ENCODE peak calls at places on chromosomes 2 and 18, in five cellular contexts. K, R, F, L and S are unnamed samples.

GRCh38 chr2:167294775-167295140 is 406.5 kb downstream of the XIRP2 start:
- DNase-seq in F (no peak), K (no peak), R (no peak), L (no peak), S (no peak)

GRCh38 chr2:227821043-227821942 is 7.7 kb downstream of the CCL20 start:
- DNase-seq in K (no peak), R (no peak), F (no peak), L (peak; percentile 73), S (no peak)

GRCh38 chr2:74632209-74632938 is 15.8 kb downstream of the M1AP start:
- DNase-seq in R (no peak), L (no peak), F (no peak), K (no peak), S (no peak)

GRCh38 chr2:10208736-10209135 is 86.2 kb downstream of the RRM2 start:
- DNase-seq in K (no peak), F (no peak), R (no peak), L (no peak), S (no peak)

GRCh38 chr18:73164430-73164829 is 296.6 kb upstream of the NETO1 start:
- DNase-seq in K (no peak), L (no peak), R (no peak), F (no peak), S (no peak)

GRCh38 chr2:62208082-62208757 is 12.3 kb downstream of the B3GNT2 start:
- DNase-seq in L (no peak), R (peak; percentile 50), K (no peak), F (no peak), S (no peak)

GRCh38 chr18:13264986-13265900 is 46.7 kb downstream of the LDLRAD4 start:
- DNase-seq in L (no peak), F (no peak), R (no peak), K (peak; percentile 62), S (no peak)

GRCh38 chr2:138500592-138501426 is 761 bp upstream of the SPOPL start:
- DNase-seq in R (no peak), K (no peak), F (no peak), L (peak; percentile 57), S (no peak)

GRCh38 chr18:62073461-62073860 is 113.4 kb downstream of the PIGN start:
- DNase-seq in R (no peak), K (no peak), L (no peak), F (no peak), S (no peak)

GRCh38 chr2:35973132-35973736 is 382.3 kb upstream of the CRIM1 start:
- DNase-seq in R (no peak), L (no peak), F (no peak), K (no peak), S (peak; percentile 13)

GRCh38 chr18:44862112-44862511 is 181.4 kb downstream of the SETBP1 start:
- DNase-seq in F (no peak), L (no peak), K (no peak), R (no peak), S (no peak)

GRCh38 chr2:43199492-43200481 is 26.6 kb downstream of the ZFP36L2 start:
- DNase-seq in L (peak; percentile 47), K (no peak), F (no peak), R (no peak), S (no peak)

GRCh38 chr18:74951165-74951760 is 257.7 kb downstream of the PTGR3 start:
- DNase-seq in L (peak; percentile 41), R (peak; percentile 16), F (no peak), K (no peak), S (peak; percentile 42)

GRCh38 chr18:77822552-77823138 is 573.0 kb downstream of the GALR1 start:
- DNase-seq in F (no peak), L (no peak), R (no peak), K (no peak), S (no peak)

GRCh38 chr2:11750917-11751316 is 4.5 kb downstream of the LPIN1 start:
- DNase-seq in F (peak; percentile 63), K (no peak), R (no peak), L (no peak), S (peak; percentile 34)

GRCh38 chr18:3114456-3114855 is 101.5 kb upstream of the LPIN2 start:
- DNase-seq in K (no peak), L (no peak), F (no peak), R (peak; percentile 17), S (no peak)

GRCh38 chr2:119480184-119480583 is 44.1 kb downstream of the SCTR start:
- DNase-seq in L (no peak), R (no peak), F (no peak), K (no peak), S (no peak)

GRCh38 chr2:185967335-185967734 is 228.7 kb downstream of the FSIP2 start:
- DNase-seq in K (no peak), L (no peak), F (no peak), R (no peak), S (no peak)
- H3K4me1 ChIP-seq in K (no peaks in the 10 kb centered on the region), L (peaks cover 11% of the 10 kb centered on the region), F (no peaks in the 10 kb centered on the region), R (no peaks in the 10 kb centered on the region), S (no peaks in the 10 kb centered on the region)

DNA sequence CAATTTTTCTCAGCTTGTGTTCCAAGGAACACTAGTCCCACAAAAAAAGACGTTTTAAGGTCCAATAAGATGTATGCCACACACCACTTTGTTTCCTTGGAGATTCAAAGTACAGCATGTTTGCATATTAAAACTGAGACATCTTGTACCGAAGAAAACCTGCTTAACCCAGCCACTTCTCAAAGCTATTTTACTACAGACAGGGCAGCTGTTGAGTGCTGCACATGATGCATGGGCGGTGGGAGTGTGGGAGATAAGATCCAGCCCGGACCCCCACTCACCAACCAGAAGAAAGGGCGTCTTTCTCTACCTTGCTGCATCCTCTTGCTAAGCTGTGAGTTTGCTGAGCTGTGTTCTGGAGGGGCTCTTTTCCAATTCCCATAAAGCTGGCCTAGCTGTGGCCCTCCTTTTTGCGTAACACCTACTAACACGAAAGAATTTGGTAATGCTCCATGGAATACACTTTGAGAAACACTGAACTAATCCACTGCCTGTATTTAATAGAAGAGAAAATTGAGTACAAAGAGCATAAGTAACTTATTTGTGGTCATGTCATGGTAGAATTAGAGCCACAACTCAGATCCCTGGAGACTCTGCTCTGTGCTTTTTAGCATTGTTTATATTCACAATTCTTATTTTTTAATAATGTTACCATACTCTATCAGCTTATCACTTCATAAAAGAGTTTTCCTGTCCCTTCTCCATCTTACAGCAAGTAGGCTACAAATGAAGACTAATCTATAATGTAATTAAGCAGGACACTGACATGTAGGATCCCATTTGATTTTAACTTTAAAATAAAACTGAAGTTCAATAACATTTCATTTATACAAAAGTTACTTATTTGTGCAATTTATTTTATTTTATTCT is 90.0 kb downstream of the PLEKHM3 start:
- DNase-seq in F (no peak), L (no peak), R (no peak), K (no peak), S (no peak)
- H3K4me1 ChIP-seq in F (no peaks in the 10 kb centered on the region), L (peaks cover 31% of the 10 kb centered on the region), R (peaks cover 21% of the 10 kb centered on the region), K (no peaks in the 10 kb centered on the region), S (no peaks in the 10 kb centered on the region)

DNA sequence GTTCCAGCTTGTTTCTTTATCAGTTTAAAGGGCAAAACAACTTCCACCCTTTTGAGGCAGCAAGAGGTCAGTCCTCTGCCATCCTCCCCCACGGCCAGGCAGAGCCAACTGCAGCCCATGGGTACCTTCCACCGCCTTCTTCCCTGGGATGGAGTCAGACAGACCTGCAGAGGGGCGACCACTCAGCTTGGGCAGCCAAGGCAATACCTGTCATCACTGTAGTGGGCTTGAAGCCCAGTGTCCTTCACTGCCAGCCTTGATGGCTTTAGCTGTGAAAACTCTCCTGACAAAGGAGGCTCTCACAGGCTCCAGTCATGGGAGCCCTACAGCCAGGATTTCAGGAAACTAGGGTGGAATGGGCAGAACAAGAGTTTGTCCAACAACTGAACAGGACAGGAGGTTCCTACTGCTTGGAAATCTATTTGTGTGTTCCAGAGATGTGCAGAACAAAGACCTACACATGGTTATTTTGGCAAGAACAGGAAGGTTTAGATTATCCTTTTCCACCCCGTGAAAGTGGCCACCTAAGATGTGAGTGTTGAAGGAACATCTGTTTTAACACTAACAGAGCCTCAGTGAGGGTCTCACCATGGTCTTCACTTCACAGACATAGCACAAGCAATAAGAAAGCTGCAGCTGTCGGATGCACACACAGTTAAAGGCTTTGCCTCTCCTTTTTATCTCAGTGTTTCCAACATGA is 93.9 kb upstream of the RMDN2 start:
- DNase-seq in L (no peak), R (no peak), K (no peak), F (no peak), S (no peak)
- H3K4me1 ChIP-seq in L (no peaks in the 10 kb centered on the region), R (peaks cover 8% of the 10 kb centered on the region), K (no peaks in the 10 kb centered on the region), F (no peaks in the 10 kb centered on the region), S (peaks cover 16% of the 10 kb centered on the region)

GRCh38 chr2:44246436-44246835 is 28.8 kb upstream of the SLC3A1 start:
- DNase-seq in R (no peak), K (no peak), L (no peak), F (no peak), S (no peak)
- H3K4me1 ChIP-seq in R (peaks cover 9% of the 10 kb centered on the region), K (peaks cover 9% of the 10 kb centered on the region), L (peaks cover 9% of the 10 kb centered on the region), F (peaks cover 4% of the 10 kb centered on the region), S (peaks cover 10% of the 10 kb centered on the region)

GRCh38 chr2:201149064-201149820 is 33.3 kb downstream of the CFLAR start:
- DNase-seq in L (no peak), R (no peak), F (no peak), K (no peak), S (no peak)
- H3K4me1 ChIP-seq in L (peaks cover 37% of the 10 kb centered on the region), R (peaks cover 57% of the 10 kb centered on the region), F (peaks cover 12% of the 10 kb centered on the region), K (no peaks in the 10 kb centered on the region), S (peaks cover 27% of the 10 kb centered on the region)

GRCh38 chr18:63783394-63783793 is 8.2 kb downstream of the SERPINB7 start:
- DNase-seq in L (no peak), R (no peak), K (no peak), F (no peak), S (no peak)

GRCh38 chr18:63785031-63785430 is 9.8 kb downstream of the SERPINB7 start:
- DNase-seq in K (no peak), R (no peak), F (no peak), L (no peak), S (no peak)

GRCh38 chr18:63774511-63774910 is 707 bp upstream of the SERPINB7 start:
- DNase-seq in F (no peak), K (no peak), R (no peak), L (no peak), S (no peak)

GRCh38 chr18:63775166-63775730 is at the start of gene SERPINB7:
- DNase-seq in L (no peak), K (no peak), F (no peak), R (no peak), S (no peak)

GRCh38 chr18:63779386-63779785 is 4.2 kb downstream of the SERPINB7 start:
- DNase-seq in L (no peak), R (no peak), F (no peak), K (no peak), S (no peak)
- H3K4me1 ChIP-seq in L (no peaks in the 10 kb centered on the region), R (no peaks in the 10 kb centered on the region), F (no peaks in the 10 kb centered on the region), K (no peaks in the 10 kb centered on the region), S (no peaks in the 10 kb centered on the region)

GRCh38 chr2:46852124-46852523 is 63.5 kb downstream of the MCFD2 start:
- DNase-seq in L (no peak), R (no peak), K (no peak), F (no peak), S (no peak)
- H3K4me1 ChIP-seq in L (peaks cover 36% of the 10 kb centered on the region), R (peaks cover 62% of the 10 kb centered on the region), K (no peaks in the 10 kb centered on the region), F (no peaks in the 10 kb centered on the region), S (no peaks in the 10 kb centered on the region)

GRCh38 chr2:66689456-66690051 is 254.6 kb downstream of the MEIS1 start:
- DNase-seq in L (no peak), K (no peak), R (no peak), F (no peak), S (no peak)
- H3K4me1 ChIP-seq in L (no peaks in the 10 kb centered on the region), K (no peaks in the 10 kb centered on the region), R (peaks cover 4% of the 10 kb centered on the region), F (no peaks in the 10 kb centered on the region), S (no peaks in the 10 kb centered on the region)

DNA sequence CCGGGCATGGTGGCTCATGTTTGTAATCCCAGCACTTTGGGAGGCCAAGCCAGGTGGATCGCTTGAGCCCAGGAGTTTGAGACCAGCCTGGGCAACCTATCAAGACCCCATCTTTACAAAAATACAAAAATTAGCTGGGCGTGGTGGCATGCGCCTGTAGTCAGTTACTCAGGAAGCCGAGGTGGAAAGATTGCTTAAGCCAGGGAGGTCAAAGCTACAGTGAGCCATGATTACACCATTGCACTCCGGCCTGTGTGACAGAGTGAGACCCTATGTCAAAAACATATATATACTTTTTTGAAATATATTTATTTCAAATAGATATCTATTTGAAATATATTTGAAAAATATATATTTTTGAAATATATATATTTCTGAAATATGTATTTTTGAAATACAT is 10.9 kb downstream of the OSBPL1A start:
- DNase-seq in L (no peak), K (no peak), R (no peak), F (no peak), S (no peak)
- H3K4me1 ChIP-seq in L (no peaks in the 10 kb centered on the region), K (no peaks in the 10 kb centered on the region), R (no peaks in the 10 kb centered on the region), F (no peaks in the 10 kb centered on the region), S (no peaks in the 10 kb centered on the region)